ENCODE peak calls at places on chromosomes 12 and 14, in seven cellular contexts. O is tibial artery, I is Calu3, Q is choroid plexus epithelial cell, U is PC-9, R is heart right ventricle, A is left ventricle myocardium inferior. P is an unnamed sample.

GRCh38 chr14:97180304-97181200 is 383.4 kb downstream of the VRK1 start:
- DNase-seq in Q (no peak), I (no peak), U (no peak), A (no peak), O (no peak), R (no peak), P (peak)

GRCh38 chr12:56834886-56835285 is 71.8 kb downstream of the HSD17B6 start:
- DNase-seq in I (no peak), U (no peak), O (no peak), A (no peak), Q (no peak), R (no peak), P (no peak)

GRCh38 chr14:101824339-101824727 is 62.8 kb downstream of the PPP2R5C start:
- DNase-seq in A (no peak), I (no peak), O (no peak), Q (no peak), U (no peak), R (no peak), P (no peak)

GRCh38 chr12:53097564-53098353 is at the start of gene IGFBP6:
- DNase-seq in U (no peak), I (peak), Q (peak), A (peak), R (peak), O (peak), P (peak)

GRCh38 chr14:66216763-66217162 is 269.4 kb upstream of the CCDC196 start:
- DNase-seq in R (no peak), I (no peak), A (no peak), O (no peak), U (no peak), Q (no peak), P (peak)

GRCh38 chr12:132071837-132072384 is 72.2 kb downstream of the DDX51 start:
- DNase-seq in O (no peak), R (no peak), Q (no peak), A (no peak), I (no peak), U (no peak), P (no peak)

GRCh38 chr12:132445884-132446471 is 44.0 kb upstream of the FBRSL1 start:
- DNase-seq in U (peak), I (peak), R (peak), Q (peak), A (peak), O (no peak), P (no peak)

GRCh38 chr12:13250416-13250815 is 53.9 kb downstream of the EMP1 start:
- DNase-seq in R (no peak), I (peak), A (no peak), Q (peak), O (no peak), U (peak), P (peak)

GRCh38 chr14:100015251-100015655 is 50.0 kb upstream of the EVL start:
- DNase-seq in I (no peak), Q (peak), A (no peak), R (no peak), O (no peak), U (no peak), P (no peak)

GRCh38 chr12:104507672-104508071 is 50.9 kb downstream of the CHST11 start:
- DNase-seq in I (no peak), O (no peak), A (no peak), R (no peak), Q (no peak), U (no peak), P (no peak)

GRCh38 chr14:23175823-23176222 is 7.6 kb downstream of the SLC7A8 start:
- DNase-seq in O (no peak), A (no peak), U (no peak), Q (peak), I (no peak), R (no peak), P (peak)

GRCh38 chr12:101455685-101456084 is 19.5 kb upstream of the SPIC start:
- DNase-seq in Q (no peak), O (no peak), R (no peak), I (no peak), A (no peak), U (no peak), P (no peak)

GRCh38 chr14:105861985-105862465 is 335.6 kb downstream of the TMEM121 start:
- DNase-seq in R (no peak), I (no peak), U (no peak), Q (no peak), O (no peak), A (peak), P (no peak)

GRCh38 chr14:104745431-104745830 is 7.5 kb upstream of the SIVA1 start:
- DNase-seq in R (no peak), A (no peak), O (no peak), Q (no peak), I (no peak), U (no peak), P (no peak)

GRCh38 chr12:95630496-95630895 is 79.2 kb upstream of the USP44 start:
- DNase-seq in O (no peak), Q (no peak), R (no peak), A (no peak), U (no peak), I (no peak), P (no peak)

GRCh38 chr12:31324845-31325523 is 966 bp downstream of the SINHCAF start:
- DNase-seq in Q (peak), I (peak), A (peak), R (peak), U (no peak), O (peak), P (peak)

GRCh38 chr12:93520454-93520853 is 52.0 kb upstream of the SOCS2 start:
- DNase-seq in I (no peak), O (no peak), U (no peak), R (no peak), Q (no peak), A (no peak), P (no peak)

GRCh38 chr14:36502558-36503508 is 17.2 kb downstream of the NKX2-1 start:
- DNase-seq in A (no peak), R (no peak), O (no peak), Q (no peak), U (no peak), I (no peak), P (peak)

GRCh38 chr14:57480044-57480443 is 13.6 kb downstream of the CCDC198 start:
- DNase-seq in I (no peak), Q (peak), R (no peak), A (no peak), U (no peak), O (no peak), P (peak)

GRCh38 chr14:75523771-75524171 is 1.5 kb downstream of the BATF start:
- DNase-seq in Q (no peak), I (no peak), R (no peak), O (no peak), U (no peak), A (no peak), P (peak)

GRCh38 chr14:68235011-68235410 is 415.4 kb downstream of the RAD51B start:
- DNase-seq in U (no peak), A (no peak), I (no peak), R (no peak), O (no peak), Q (no peak), P (no peak)

GRCh38 chr12:100332852-100333251 is 24.0 kb upstream of the SLC17A8 start:
- DNase-seq in O (no peak), A (no peak), Q (no peak), U (no peak), I (no peak), R (no peak), P (no peak)

GRCh38 chr12:52633383-52633782 is 15.0 kb upstream of the KRT73 start:
- DNase-seq in O (no peak), R (no peak), U (no peak), Q (no peak), I (no peak), A (no peak), P (no peak)

GRCh38 chr12:4272014-4272975 is 1.3 kb upstream of the CCND2 start:
- DNase-seq in O (peak), A (peak), U (no peak), Q (peak), I (no peak), R (peak), P (peak)

GRCh38 chr12:47938093-47938492 is 25.3 kb upstream of the TMEM106C start:
- DNase-seq in Q (peak), U (peak), O (no peak), R (no peak), A (no peak), I (no peak), P (peak)

GRCh38 chr14:54652188-54652889 is 85.4 kb downstream of the SAMD4A start:
- DNase-seq in Q (peak), O (peak), U (peak), I (peak), R (peak), A (peak), P (peak)

GRCh38 chr14:73997108-73997943 is 21.8 kb downstream of the ENTPD5 start:
- DNase-seq in R (no peak), O (no peak), A (no peak), U (no peak), I (no peak), Q (no peak), P (no peak)

GRCh38 chr14:38121280-38121679 is 86.4 kb upstream of the SSTR1 start:
- DNase-seq in R (no peak), A (no peak), I (no peak), Q (no peak), U (no peak), O (no peak), P (no peak)

GRCh38 chr14:23482814-23483128 is 13.3 kb downstream of the NGDN start:
- DNase-seq in A (no peak), O (no peak), U (no peak), I (no peak), Q (no peak), R (no peak), P (no peak)

GRCh38 chr12:63820427-63820826 is 24.1 kb upstream of the SRGAP1 start:
- DNase-seq in U (no peak), R (no peak), O (no peak), A (no peak), Q (no peak), I (no peak), P (no peak)

GRCh38 chr14:77763316-77763715 is 2.4 kb upstream of the SNW1 start:
- DNase-seq in U (no peak), R (no peak), O (no peak), I (no peak), A (no peak), Q (no peak), P (no peak)

DNA sequence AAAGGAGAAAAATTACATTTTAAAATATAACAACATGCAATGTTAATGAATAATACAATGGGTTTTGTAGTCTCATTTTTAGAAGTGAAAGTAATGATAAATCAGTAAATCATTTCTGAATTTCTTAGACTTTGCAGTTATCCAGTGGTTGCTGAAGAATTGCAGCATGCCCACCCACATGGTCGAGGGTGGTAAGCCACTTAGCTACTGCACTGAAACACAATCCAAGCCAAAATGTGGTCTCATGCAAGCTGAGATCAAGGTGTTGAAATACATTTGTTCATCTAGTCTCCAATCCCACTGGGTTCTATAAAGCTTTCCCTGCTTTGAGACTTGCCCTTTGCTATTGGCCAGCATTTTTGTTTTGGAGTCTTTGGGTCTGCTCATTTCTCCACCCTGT is 247.9 kb downstream of the NELL2 start:
- DNase-seq in O (no peak), Q (no peak), R (no peak), A (no peak), I (no peak), U (no peak), P (no peak)
- TF ChIP-seq CTCF in O (no peak), Q (no peak), R (no peak), A (no peak), I (no peak), U (no peak), P (no peak)

DNA sequence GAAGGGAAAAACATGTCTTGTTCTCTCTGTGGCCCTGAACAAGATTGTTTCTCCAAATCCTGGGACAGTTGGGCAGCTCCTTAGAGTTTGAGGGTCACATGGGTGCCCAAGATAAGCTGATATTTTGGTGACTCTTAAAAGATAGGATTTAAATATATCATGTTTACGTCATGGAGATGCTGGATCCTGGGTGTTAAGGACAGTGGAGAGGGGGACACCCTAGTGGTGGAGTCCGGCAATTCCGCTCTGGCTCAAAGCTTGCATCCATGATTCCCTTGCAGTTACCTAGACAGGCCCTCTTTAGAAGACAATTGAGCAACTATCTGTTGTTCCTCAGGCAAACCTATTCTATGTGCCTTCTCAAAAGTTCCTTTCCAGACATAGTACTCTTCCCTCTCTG is 101.8 kb downstream of the CMKLR1 start:
- DNase-seq in A (no peak), O (no peak), U (no peak), Q (no peak), R (no peak), I (no peak), P (peak)
- TF ChIP-seq CTCF in A (no peak), O (no peak), U (peak), Q (peak), R (no peak), I (no peak), P (no peak)

DNA sequence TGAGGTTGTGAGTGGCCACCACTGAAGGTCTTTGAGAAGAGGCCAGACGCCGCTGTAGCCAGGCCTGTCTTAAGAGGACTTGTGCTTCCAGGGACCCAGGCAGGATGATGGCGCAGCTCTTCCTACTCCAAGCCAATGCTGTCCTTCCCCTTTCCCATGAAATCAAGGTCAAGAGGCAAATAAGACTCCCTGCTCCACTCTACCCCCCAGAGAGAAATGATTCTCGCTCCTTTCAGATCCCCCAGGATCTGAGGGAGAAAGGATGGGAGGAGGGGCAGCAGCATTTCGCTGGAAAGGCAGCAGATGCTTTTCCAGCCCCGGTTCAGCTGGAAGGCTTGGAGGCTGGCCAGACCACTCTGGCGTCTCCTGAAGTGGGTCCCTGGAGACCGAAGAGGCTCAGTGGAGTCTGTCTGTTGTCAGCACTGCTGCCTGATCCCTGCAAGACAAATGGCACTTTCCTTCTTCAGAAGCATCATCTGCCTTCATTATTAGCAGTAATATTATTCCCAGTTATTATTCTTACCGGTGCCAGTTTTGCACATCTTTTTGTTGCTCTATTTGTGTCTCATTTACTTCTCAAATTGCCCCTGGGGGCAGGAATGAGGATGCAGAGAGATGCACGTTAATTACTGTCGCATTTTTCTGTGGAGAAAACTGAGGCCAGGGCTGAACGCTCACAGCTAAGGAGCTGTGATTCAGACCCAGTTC is 51.4 kb downstream of the C14orf132 start:
- DNase-seq in U (no peak), Q (peak), O (peak), I (no peak), R (peak), A (peak), P (no peak)
- TF ChIP-seq CTCF in U (no peak), Q (peak), O (no peak), I (no peak), R (no peak), A (no peak), P (no peak)

GRCh38 chr14:39369029-39369428 is 63.2 kb downstream of the FBXO33 start:
- DNase-seq in O (no peak), I (no peak), R (no peak), Q (no peak), A (no peak), U (no peak), P (no peak)
- TF ChIP-seq CTCF in O (no peak), I (no peak), R (no peak), Q (no peak), A (no peak), U (no peak), P (no peak)

GRCh38 chr12:78473136-78473535 is 391.4 kb upstream of the SYT1 start:
- DNase-seq in Q (peak), I (no peak), A (no peak), R (no peak), O (no peak), U (no peak), P (peak)

GRCh38 chr12:78473561-78473960 is 391.0 kb upstream of the SYT1 start:
- DNase-seq in U (no peak), I (no peak), R (no peak), O (no peak), Q (no peak), A (no peak), P (no peak)

GRCh38 chr12:78470354-78471195 is 394.0 kb upstream of the SYT1 start:
- DNase-seq in R (no peak), I (peak), U (no peak), A (no peak), O (no peak), Q (peak), P (peak)
- TF ChIP-seq CTCF in R (peak), I (peak), U (peak), A (peak), O (no peak), Q (peak), P (peak)

GRCh38 chr14:61754627-61755381 is 7.4 kb upstream of the SNAPC1 start:
- DNase-seq in A (no peak), U (peak), R (no peak), Q (peak), I (no peak), O (no peak), P (no peak)

GRCh38 chr14:61756135-61756534 is 6.1 kb upstream of the SNAPC1 start:
- DNase-seq in A (no peak), R (no peak), U (no peak), I (no peak), O (no peak), Q (peak), P (no peak)

GRCh38 chr14:61751475-61751989 is 10.7 kb upstream of the SNAPC1 start:
- DNase-seq in R (no peak), A (no peak), O (no peak), Q (peak), I (no peak), U (peak), P (no peak)

GRCh38 chr14:61752626-61753025 is 9.6 kb upstream of the SNAPC1 start:
- DNase-seq in R (no peak), A (no peak), Q (peak), O (no peak), U (peak), I (no peak), P (no peak)

GRCh38 chr14:61753631-61754030 is 8.6 kb upstream of the SNAPC1 start:
- DNase-seq in A (no peak), U (no peak), I (no peak), O (no peak), R (no peak), Q (peak), P (no peak)
- TF ChIP-seq CTCF in A (no peak), U (no peak), I (no peak), O (no peak), R (no peak), Q (peak), P (no peak)

DNA sequence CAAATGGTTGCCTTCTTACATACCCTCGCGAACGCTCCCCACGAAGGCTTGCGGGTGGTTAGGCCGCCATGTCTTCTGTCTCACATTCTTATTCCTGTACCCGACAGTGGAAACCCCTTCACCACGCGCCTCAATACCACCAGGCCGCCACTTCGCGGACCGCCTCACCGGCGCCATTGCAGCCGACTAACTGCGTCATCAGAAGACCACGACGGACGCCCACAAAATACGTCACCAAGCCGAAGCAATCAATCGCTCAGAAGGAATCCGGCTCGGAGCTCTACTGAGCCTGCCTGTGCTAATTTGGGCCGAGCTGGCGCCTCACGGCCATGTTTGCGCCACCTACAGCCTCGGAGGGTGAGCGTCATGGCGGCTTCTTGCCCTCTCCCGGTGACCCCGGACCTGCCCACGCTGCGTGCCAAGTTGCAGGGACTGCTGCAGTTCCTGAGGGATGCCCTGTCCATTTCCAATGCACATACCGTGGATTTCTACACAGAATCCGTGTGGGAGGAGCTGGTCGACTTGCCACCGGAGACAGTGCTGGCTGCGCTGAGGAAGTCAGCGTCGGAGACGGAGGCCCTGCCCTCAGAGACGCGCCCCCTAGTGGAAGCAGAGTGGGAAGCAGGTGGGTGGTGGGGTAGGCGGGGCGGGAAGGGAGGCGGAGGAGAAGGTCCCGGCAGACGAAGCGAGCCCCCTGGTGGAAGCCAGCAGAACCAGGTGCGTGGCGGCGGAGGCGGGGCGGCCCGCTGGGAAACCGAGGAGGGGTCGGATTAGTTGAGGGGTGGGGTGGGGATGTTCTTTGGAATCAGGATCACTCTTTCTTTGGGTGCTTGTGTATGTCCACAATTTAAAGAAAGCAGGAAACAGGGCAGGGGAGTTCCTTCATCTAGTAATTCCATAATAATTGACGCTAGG is at the start of the genes CCDC59 and METTL25:
- DNase-seq in Q (peak), I (peak), A (peak), O (peak), U (peak), R (peak), P (peak)
- TF ChIP-seq CTCF in Q (peak), I (peak), A (peak), O (peak), U (peak), R (peak), P (peak)

P was measured in MCF 10A.